ENCODE peak calls at places on chromosome 21, in eight cellular contexts. One of them, this sample, is unnamed.

GRCh38 chr21:20882462-20883415 is 115.5 kb upstream of the NCAM2 start:
- DNase-seq in neural crest cell: peak; percentile 51
- DNase-seq in HT1080: peak; percentile 41
- DNase-seq in KBM-7: peak; percentile 65
- DNase-seq in CD8-positive, alpha-beta memory T cell: no peak
- DNase-seq in EH: no peak
- DNase-seq in NCI-H1092: peak; percentile 2
- DNase-seq in stimulated activated CD8-positive, alpha-beta memory T cell treated with anti-CD3 and anti-CD28 coated beads, Interleukin-12 subunit alpha, Interleukin-12 subunit beta, amount 100 ng/mL, for 1 hour: no peak
- DNase-seq in this sample: peak; percentile 12

GRCh38 chr21:32611471-32611997 is 643 bp downstream of the CFAP298 start:
- DNase-seq in neural crest cell: peak; percentile 22
- DNase-seq in HT1080: no peak
- DNase-seq in KBM-7: peak; percentile 47
- DNase-seq in CD8-positive, alpha-beta memory T cell: peak; percentile 27
- DNase-seq in EH: peak; percentile 44
- DNase-seq in NCI-H1092: no peak
- DNase-seq in stimulated activated CD8-positive, alpha-beta memory T cell treated with anti-CD3 and anti-CD28 coated beads, Interleukin-12 subunit alpha, Interleukin-12 subunit beta, amount 100 ng/mL, for 1 hour: no peak
- DNase-seq in this sample: peak; percentile 50

GRCh38 chr21:42373181-42373907 is 7.0 kb upstream of the TFF1 start:
- DNase-seq in neural crest cell: no peak
- DNase-seq in HT1080: peak; percentile 20
- DNase-seq in KBM-7: no peak
- DNase-seq in CD8-positive, alpha-beta memory T cell: no peak
- DNase-seq in EH: no peak
- DNase-seq in NCI-H1092: no peak
- DNase-seq in stimulated activated CD8-positive, alpha-beta memory T cell treated with anti-CD3 and anti-CD28 coated beads, Interleukin-12 subunit alpha, Interleukin-12 subunit beta, amount 100 ng/mL, for 1 hour: no peak
- DNase-seq in this sample: no peak

GRCh38 chr21:28454978-28455600 is 537.6 kb downstream of the LTN1 start:
- DNase-seq in neural crest cell: no peak
- DNase-seq in HT1080: peak; percentile 24
- DNase-seq in KBM-7: no peak
- DNase-seq in CD8-positive, alpha-beta memory T cell: no peak
- DNase-seq in EH: peak; percentile 79
- DNase-seq in NCI-H1092: no peak
- DNase-seq in stimulated activated CD8-positive, alpha-beta memory T cell treated with anti-CD3 and anti-CD28 coated beads, Interleukin-12 subunit alpha, Interleukin-12 subunit beta, amount 100 ng/mL, for 1 hour: no peak
- DNase-seq in this sample: peak; percentile 56

GRCh38 chr21:46002841-46003574 is 21.4 kb downstream of the COL6A1 start:
- DNase-seq in neural crest cell: no peak
- DNase-seq in HT1080: no peak
- DNase-seq in KBM-7: no peak
- DNase-seq in CD8-positive, alpha-beta memory T cell: no peak
- DNase-seq in EH: no peak
- DNase-seq in NCI-H1092: no peak
- DNase-seq in stimulated activated CD8-positive, alpha-beta memory T cell treated with anti-CD3 and anti-CD28 coated beads, Interleukin-12 subunit alpha, Interleukin-12 subunit beta, amount 100 ng/mL, for 1 hour: no peak
- DNase-seq in this sample: no peak

GRCh38 chr21:18334066-18334465 is 69.5 kb downstream of the TMPRSS15 start:
- DNase-seq in neural crest cell: no peak
- DNase-seq in HT1080: peak; percentile 74
- DNase-seq in KBM-7: no peak
- DNase-seq in CD8-positive, alpha-beta memory T cell: no peak
- DNase-seq in EH: no peak
- DNase-seq in NCI-H1092: no peak
- DNase-seq in stimulated activated CD8-positive, alpha-beta memory T cell treated with anti-CD3 and anti-CD28 coated beads, Interleukin-12 subunit alpha, Interleukin-12 subunit beta, amount 100 ng/mL, for 1 hour: no peak
- DNase-seq in this sample: no peak

GRCh38 chr21:36706951-36707762 is 8.2 kb downstream of the SIM2 start:
- DNase-seq in neural crest cell: no peak
- DNase-seq in HT1080: no peak
- DNase-seq in KBM-7: no peak
- DNase-seq in CD8-positive, alpha-beta memory T cell: no peak
- DNase-seq in EH: peak; percentile 36
- DNase-seq in NCI-H1092: no peak
- DNase-seq in stimulated activated CD8-positive, alpha-beta memory T cell treated with anti-CD3 and anti-CD28 coated beads, Interleukin-12 subunit alpha, Interleukin-12 subunit beta, amount 100 ng/mL, for 1 hour: no peak
- DNase-seq in this sample: no peak

GRCh38 chr21:15759469-15759868 is 29.7 kb downstream of the USP25 start:
- DNase-seq in neural crest cell: no peak
- DNase-seq in HT1080: no peak
- DNase-seq in KBM-7: no peak
- DNase-seq in CD8-positive, alpha-beta memory T cell: no peak
- DNase-seq in EH: no peak
- DNase-seq in NCI-H1092: no peak
- DNase-seq in stimulated activated CD8-positive, alpha-beta memory T cell treated with anti-CD3 and anti-CD28 coated beads, Interleukin-12 subunit alpha, Interleukin-12 subunit beta, amount 100 ng/mL, for 1 hour: no peak
- DNase-seq in this sample: no peak

GRCh38 chr21:35284199-35284598 is 235.1 kb upstream of the RUNX1 start:
- DNase-seq in neural crest cell: no peak
- DNase-seq in HT1080: no peak
- DNase-seq in KBM-7: no peak
- DNase-seq in CD8-positive, alpha-beta memory T cell: no peak
- DNase-seq in EH: no peak
- DNase-seq in NCI-H1092: no peak
- DNase-seq in stimulated activated CD8-positive, alpha-beta memory T cell treated with anti-CD3 and anti-CD28 coated beads, Interleukin-12 subunit alpha, Interleukin-12 subunit beta, amount 100 ng/mL, for 1 hour: no peak
- DNase-seq in this sample: peak; percentile 80

GRCh38 chr21:38042246-38042645 is 126.0 kb upstream of the KCNJ6 start:
- DNase-seq in neural crest cell: no peak
- DNase-seq in HT1080: peak; percentile 3
- DNase-seq in KBM-7: no peak
- DNase-seq in CD8-positive, alpha-beta memory T cell: no peak
- DNase-seq in EH: no peak
- DNase-seq in NCI-H1092: no peak
- DNase-seq in stimulated activated CD8-positive, alpha-beta memory T cell treated with anti-CD3 and anti-CD28 coated beads, Interleukin-12 subunit alpha, Interleukin-12 subunit beta, amount 100 ng/mL, for 1 hour: no peak
- DNase-seq in this sample: peak; percentile 38

GRCh38 chr21:32316363-32317215 is 17.9 kb downstream of the MRAP start:
- DNase-seq in neural crest cell: no peak
- DNase-seq in HT1080: no peak
- DNase-seq in KBM-7: no peak
- DNase-seq in CD8-positive, alpha-beta memory T cell: no peak
- DNase-seq in EH: no peak
- DNase-seq in NCI-H1092: no peak
- DNase-seq in stimulated activated CD8-positive, alpha-beta memory T cell treated with anti-CD3 and anti-CD28 coated beads, Interleukin-12 subunit alpha, Interleukin-12 subunit beta, amount 100 ng/mL, for 1 hour: no peak
- DNase-seq in this sample: no peak

GRCh38 chr21:41431788-41432548 is 5.9 kb downstream of the MX1 start:
- DNase-seq in neural crest cell: no peak
- DNase-seq in HT1080: no peak
- DNase-seq in KBM-7: peak; percentile 65
- DNase-seq in CD8-positive, alpha-beta memory T cell: no peak
- DNase-seq in EH: no peak
- DNase-seq in NCI-H1092: no peak
- DNase-seq in stimulated activated CD8-positive, alpha-beta memory T cell treated with anti-CD3 and anti-CD28 coated beads, Interleukin-12 subunit alpha, Interleukin-12 subunit beta, amount 100 ng/mL, for 1 hour: no peak
- DNase-seq in this sample: no peak

GRCh38 chr21:21114456-21114855 is 116.2 kb downstream of the NCAM2 start:
- DNase-seq in neural crest cell: no peak
- DNase-seq in HT1080: no peak
- DNase-seq in KBM-7: no peak
- DNase-seq in CD8-positive, alpha-beta memory T cell: no peak
- DNase-seq in EH: no peak
- DNase-seq in NCI-H1092: peak; percentile 4
- DNase-seq in stimulated activated CD8-positive, alpha-beta memory T cell treated with anti-CD3 and anti-CD28 coated beads, Interleukin-12 subunit alpha, Interleukin-12 subunit beta, amount 100 ng/mL, for 1 hour: no peak
- DNase-seq in this sample: peak; percentile 60

GRCh38 chr21:46151989-46152938 is 3.1 kb downstream of the FTCD start:
- DNase-seq in neural crest cell: no peak
- DNase-seq in HT1080: no peak
- DNase-seq in KBM-7: no peak
- DNase-seq in CD8-positive, alpha-beta memory T cell: no peak
- DNase-seq in EH: no peak
- DNase-seq in NCI-H1092: no peak
- DNase-seq in stimulated activated CD8-positive, alpha-beta memory T cell treated with anti-CD3 and anti-CD28 coated beads, Interleukin-12 subunit alpha, Interleukin-12 subunit beta, amount 100 ng/mL, for 1 hour: no peak
- DNase-seq in this sample: no peak

GRCh38 chr21:44297525-44298290 is 2.1 kb upstream of the PFKL start:
- DNase-seq in neural crest cell: peak; percentile 88
- DNase-seq in HT1080: peak; percentile 71
- DNase-seq in KBM-7: peak; percentile 85
- DNase-seq in CD8-positive, alpha-beta memory T cell: peak; percentile 63
- DNase-seq in EH: peak; percentile 84
- DNase-seq in NCI-H1092: peak; percentile 70
- DNase-seq in stimulated activated CD8-positive, alpha-beta memory T cell treated with anti-CD3 and anti-CD28 coated beads, Interleukin-12 subunit alpha, Interleukin-12 subunit beta, amount 100 ng/mL, for 1 hour: peak; percentile 68
- DNase-seq in this sample: peak; percentile 82

GRCh38 chr21:38319781-38320180 is 63.0 kb downstream of the KCNJ15 start:
- DNase-seq in neural crest cell: no peak
- DNase-seq in HT1080: no peak
- DNase-seq in KBM-7: no peak
- DNase-seq in CD8-positive, alpha-beta memory T cell: no peak
- DNase-seq in EH: peak; percentile 73
- DNase-seq in NCI-H1092: no peak
- DNase-seq in stimulated activated CD8-positive, alpha-beta memory T cell treated with anti-CD3 and anti-CD28 coated beads, Interleukin-12 subunit alpha, Interleukin-12 subunit beta, amount 100 ng/mL, for 1 hour: no peak
- DNase-seq in this sample: peak; percentile 52

GRCh38 chr21:45788635-45789506 is 145.3 kb downstream of the PCBP3 start:
- DNase-seq in neural crest cell: no peak
- DNase-seq in HT1080: no peak
- DNase-seq in KBM-7: no peak
- DNase-seq in CD8-positive, alpha-beta memory T cell: no peak
- DNase-seq in EH: no peak
- DNase-seq in NCI-H1092: no peak
- DNase-seq in stimulated activated CD8-positive, alpha-beta memory T cell treated with anti-CD3 and anti-CD28 coated beads, Interleukin-12 subunit alpha, Interleukin-12 subunit beta, amount 100 ng/mL, for 1 hour: no peak
- DNase-seq in this sample: peak; percentile 20

GRCh38 chr21:38848187-38848609 is 42.5 kb downstream of the ETS2 start:
- DNase-seq in neural crest cell: no peak
- DNase-seq in HT1080: no peak
- DNase-seq in KBM-7: no peak
- DNase-seq in CD8-positive, alpha-beta memory T cell: no peak
- DNase-seq in EH: no peak
- DNase-seq in NCI-H1092: no peak
- DNase-seq in stimulated activated CD8-positive, alpha-beta memory T cell treated with anti-CD3 and anti-CD28 coated beads, Interleukin-12 subunit alpha, Interleukin-12 subunit beta, amount 100 ng/mL, for 1 hour: no peak
- DNase-seq in this sample: no peak

GRCh38 chr21:42299324-42300044 is 15.7 kb downstream of the TFF3 start:
- DNase-seq in neural crest cell: no peak
- DNase-seq in HT1080: no peak
- DNase-seq in KBM-7: peak; percentile 5
- DNase-seq in CD8-positive, alpha-beta memory T cell: no peak
- DNase-seq in EH: no peak
- DNase-seq in NCI-H1092: no peak
- DNase-seq in stimulated activated CD8-positive, alpha-beta memory T cell treated with anti-CD3 and anti-CD28 coated beads, Interleukin-12 subunit alpha, Interleukin-12 subunit beta, amount 100 ng/mL, for 1 hour: no peak
- DNase-seq in this sample: no peak

GRCh38 chr21:45570826-45571601 is 28.8 kb upstream of the SLC19A1 start:
- DNase-seq in neural crest cell: no peak
- DNase-seq in HT1080: no peak
- DNase-seq in KBM-7: no peak
- DNase-seq in CD8-positive, alpha-beta memory T cell: no peak
- DNase-seq in EH: peak; percentile 88
- DNase-seq in NCI-H1092: no peak
- DNase-seq in stimulated activated CD8-positive, alpha-beta memory T cell treated with anti-CD3 and anti-CD28 coated beads, Interleukin-12 subunit alpha, Interleukin-12 subunit beta, amount 100 ng/mL, for 1 hour: no peak
- DNase-seq in this sample: peak; percentile 24

GRCh38 chr21:31554511-31555022 is 104.9 kb upstream of the SOD1 start:
- DNase-seq in neural crest cell: peak; percentile 22
- DNase-seq in HT1080: peak; percentile 44
- DNase-seq in KBM-7: no peak
- DNase-seq in CD8-positive, alpha-beta memory T cell: no peak
- DNase-seq in EH: no peak
- DNase-seq in NCI-H1092: no peak
- DNase-seq in stimulated activated CD8-positive, alpha-beta memory T cell treated with anti-CD3 and anti-CD28 coated beads, Interleukin-12 subunit alpha, Interleukin-12 subunit beta, amount 100 ng/mL, for 1 hour: no peak
- DNase-seq in this sample: no peak

GRCh38 chr21:34363733-34364132 is at the start of gene KCNE2:
- DNase-seq in neural crest cell: no peak
- DNase-seq in HT1080: no peak
- DNase-seq in KBM-7: no peak
- DNase-seq in CD8-positive, alpha-beta memory T cell: no peak
- DNase-seq in EH: no peak
- DNase-seq in NCI-H1092: no peak
- DNase-seq in stimulated activated CD8-positive, alpha-beta memory T cell treated with anti-CD3 and anti-CD28 coated beads, Interleukin-12 subunit alpha, Interleukin-12 subunit beta, amount 100 ng/mL, for 1 hour: no peak
- DNase-seq in this sample: no peak

GRCh38 chr21:37430184-37430821 is 63.7 kb downstream of the DYRK1A start:
- DNase-seq in neural crest cell: no peak
- DNase-seq in HT1080: no peak
- DNase-seq in KBM-7: no peak
- DNase-seq in CD8-positive, alpha-beta memory T cell: no peak
- DNase-seq in EH: no peak
- DNase-seq in NCI-H1092: no peak
- DNase-seq in stimulated activated CD8-positive, alpha-beta memory T cell treated with anti-CD3 and anti-CD28 coated beads, Interleukin-12 subunit alpha, Interleukin-12 subunit beta, amount 100 ng/mL, for 1 hour: no peak
- DNase-seq in this sample: peak; percentile 26